ENCODE peak calls at places on chromosomes 12 and 14, in four cellular contexts. One of them, this sample, is unnamed. For H3K36me3 and H3K4me1, the result is how much of the 10 kb centered on the place peaks cover.

GRCh38 chr12:18578191-18578590 is 159.6 kb downstream of the PLCZ1 start:
- DNase-seq in body of pancreas: no peak
- DNase-seq in sigmoid colon: no peak
- DNase-seq in breast epithelium: no peak
- DNase-seq in this sample: no peak

GRCh38 chr14:90911121-90911520 is 94.9 kb upstream of the TTC7B start:
- DNase-seq in body of pancreas: no peak
- DNase-seq in sigmoid colon: no peak
- DNase-seq in breast epithelium: no peak
- DNase-seq in this sample: no peak

GRCh38 chr12:67772276-67773169 is 124.0 kb downstream of the DYRK2 start:
- DNase-seq in body of pancreas: peak
- DNase-seq in sigmoid colon: peak
- DNase-seq in breast epithelium: no peak
- DNase-seq in this sample: peak

GRCh38 chr12:24864796-24865125 is 84.1 kb downstream of the BCAT1 start:
- DNase-seq in body of pancreas: no peak
- DNase-seq in sigmoid colon: no peak
- DNase-seq in breast epithelium: no peak
- DNase-seq in this sample: no peak

GRCh38 chr12:31337952-31338351 is 12.0 kb upstream of the SINHCAF start:
- DNase-seq in body of pancreas: no peak
- DNase-seq in sigmoid colon: no peak
- DNase-seq in breast epithelium: no peak
- DNase-seq in this sample: no peak

GRCh38 chr14:60350366-60350720 is 101.3 kb downstream of the PPM1A start:
- DNase-seq in body of pancreas: no peak
- DNase-seq in sigmoid colon: no peak
- DNase-seq in breast epithelium: no peak
- DNase-seq in this sample: no peak

GRCh38 chr12:130162267-130162666 is at the start of gene FZD10:
- DNase-seq in body of pancreas: peak
- DNase-seq in sigmoid colon: no peak
- DNase-seq in breast epithelium: peak
- DNase-seq in this sample: peak

GRCh38 chr14:58298477-58298879 is at the start of gene ARID4A:
- DNase-seq in body of pancreas: no peak
- DNase-seq in sigmoid colon: peak
- DNase-seq in breast epithelium: no peak
- DNase-seq in this sample: peak

GRCh38 chr12:63317880-63318279 is 166.9 kb upstream of the AVPR1A start:
- DNase-seq in body of pancreas: no peak
- DNase-seq in sigmoid colon: no peak
- DNase-seq in breast epithelium: no peak
- DNase-seq in this sample: no peak

GRCh38 chr12:109753959-109754358 is 40.3 kb downstream of the FAM222A start:
- DNase-seq in body of pancreas: no peak
- DNase-seq in sigmoid colon: no peak
- DNase-seq in breast epithelium: no peak
- DNase-seq in this sample: no peak

GRCh38 chr14:38502241-38502640 is 246.3 kb upstream of the CLEC14A start:
- DNase-seq in body of pancreas: no peak
- DNase-seq in sigmoid colon: no peak
- DNase-seq in breast epithelium: no peak
- DNase-seq in this sample: no peak

GRCh38 chr12:102876883-102877282 is 40.2 kb downstream of the PAH start:
- DNase-seq in body of pancreas: no peak
- DNase-seq in sigmoid colon: no peak
- DNase-seq in breast epithelium: no peak
- DNase-seq in this sample: no peak

GRCh38 chr12:55829967-55830600 is 697 bp upstream of the DNAJC14 start:
- DNase-seq in body of pancreas: peak
- DNase-seq in sigmoid colon: peak
- DNase-seq in breast epithelium: no peak
- DNase-seq in this sample: peak

GRCh38 chr14:51639668-51640316 is 11.9 kb upstream of the FRMD6 start:
- DNase-seq in body of pancreas: no peak
- DNase-seq in sigmoid colon: no peak
- DNase-seq in breast epithelium: no peak
- DNase-seq in this sample: no peak

GRCh38 chr12:55965941-55966407 is at the start of gene PMEL:
- DNase-seq in body of pancreas: no peak
- DNase-seq in sigmoid colon: peak
- DNase-seq in breast epithelium: no peak
- DNase-seq in this sample: no peak

GRCh38 chr12:40158592-40159111 is 52.8 kb upstream of the SLC2A13 start:
- DNase-seq in body of pancreas: peak
- DNase-seq in sigmoid colon: no peak
- DNase-seq in breast epithelium: peak
- DNase-seq in this sample: no peak

GRCh38 chr12:54977155-54977554 is 7.4 kb downstream of the TESPA1 start:
- DNase-seq in body of pancreas: no peak
- DNase-seq in sigmoid colon: no peak
- DNase-seq in breast epithelium: no peak
- DNase-seq in this sample: no peak

GRCh38 chr12:28750946-28751714 is 397.9 kb upstream of the FAR2 start:
- DNase-seq in body of pancreas: no peak
- DNase-seq in sigmoid colon: no peak
- DNase-seq in breast epithelium: no peak
- DNase-seq in this sample: no peak

GRCh38 chr12:57868870-57869609 is 22.5 kb upstream of the CTDSP2 start:
- DNase-seq in body of pancreas: no peak
- DNase-seq in sigmoid colon: peak
- DNase-seq in breast epithelium: no peak
- DNase-seq in this sample: peak

GRCh38 chr12:97555547-97556200 is 93.1 kb downstream of the RMST start:
- DNase-seq in body of pancreas: no peak
- DNase-seq in sigmoid colon: no peak
- DNase-seq in breast epithelium: no peak
- DNase-seq in this sample: no peak

GRCh38 chr12:12333980-12334709 is 15.9 kb downstream of the MANSC1 start:
- DNase-seq in body of pancreas: peak
- DNase-seq in sigmoid colon: no peak
- DNase-seq in breast epithelium: no peak
- DNase-seq in this sample: peak

GRCh38 chr14:104112113-104112505 is 26.3 kb upstream of the KIF26A start:
- DNase-seq in body of pancreas: no peak
- DNase-seq in sigmoid colon: no peak
- DNase-seq in breast epithelium: no peak
- DNase-seq in this sample: no peak

GRCh38 chr14:58138065-58138718 is 13.8 kb downstream of the ARMH4 start:
- DNase-seq in body of pancreas: no peak
- DNase-seq in sigmoid colon: no peak
- DNase-seq in breast epithelium: no peak
- DNase-seq in this sample: no peak

GRCh38 chr12:47218191-47218654 is 138.5 kb upstream of the AMIGO2 start:
- DNase-seq in body of pancreas: no peak
- DNase-seq in sigmoid colon: no peak
- DNase-seq in breast epithelium: no peak
- DNase-seq in this sample: no peak

GRCh38 chr14:35406811-35407630 is 2.5 kb upstream of the NFKBIA start:
- DNase-seq in body of pancreas: peak
- DNase-seq in sigmoid colon: peak
- DNase-seq in breast epithelium: no peak
- DNase-seq in this sample: peak

GRCh38 chr12:65602579-65603295 is 221.5 kb upstream of the HMGA2 start:
- DNase-seq in body of pancreas: peak
- DNase-seq in sigmoid colon: peak
- DNase-seq in breast epithelium: peak
- DNase-seq in this sample: peak

GRCh38 chr12:111175404-111175803 is 193.5 kb downstream of the PHETA1 start:
- DNase-seq in body of pancreas: no peak
- DNase-seq in sigmoid colon: no peak
- DNase-seq in breast epithelium: no peak
- DNase-seq in this sample: no peak

GRCh38 chr12:4562034-4562657 is at the start of gene DYRK4:
- DNase-seq in body of pancreas: peak
- DNase-seq in sigmoid colon: peak
- DNase-seq in breast epithelium: peak
- DNase-seq in this sample: peak

GRCh38 chr14:79254069-79254775 is 957.1 kb downstream of the DIO2 start:
- DNase-seq in body of pancreas: no peak
- DNase-seq in sigmoid colon: no peak
- DNase-seq in breast epithelium: no peak
- DNase-seq in this sample: no peak

GRCh38 chr14:104676130-104676693 is 13.2 kb upstream of the INF2 start:
- DNase-seq in body of pancreas: no peak
- DNase-seq in sigmoid colon: peak
- DNase-seq in breast epithelium: no peak
- DNase-seq in this sample: no peak

GRCh38 chr12:114447799-114448617 is 42.1 kb upstream of the TBX5 start:
- DNase-seq in body of pancreas: no peak
- DNase-seq in sigmoid colon: no peak
- DNase-seq in breast epithelium: no peak
- DNase-seq in this sample: no peak

GRCh38 chr12:117359029-117359845 is 2.2 kb downstream of the NOS1 start:
- DNase-seq in body of pancreas: no peak
- DNase-seq in sigmoid colon: no peak
- DNase-seq in breast epithelium: no peak
- DNase-seq in this sample: no peak

GRCh38 chr12:112199136-112199535 is 73.8 kb downstream of the TRAFD1 start:
- DNase-seq in body of pancreas: no peak
- DNase-seq in sigmoid colon: no peak
- DNase-seq in breast epithelium: no peak
- DNase-seq in this sample: no peak

DNA sequence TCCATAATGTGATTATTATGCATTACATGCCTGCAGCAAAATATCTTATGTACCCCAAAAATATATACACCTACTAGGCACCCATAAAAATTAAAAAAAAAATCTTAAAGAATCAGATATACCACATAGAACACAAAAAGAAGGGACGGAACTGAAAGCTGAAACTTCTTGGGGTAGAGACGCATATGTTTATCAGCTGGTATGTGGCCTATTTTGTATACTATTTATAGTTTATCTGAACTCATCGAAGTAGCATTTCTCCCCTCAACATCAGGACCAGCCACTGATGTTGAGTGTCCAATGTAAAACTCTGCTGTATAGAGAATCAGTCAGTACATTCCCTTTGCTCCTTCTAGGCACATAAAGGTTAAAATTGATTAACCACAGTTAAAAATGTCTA is 22.9 kb upstream of the SOS2 start:
- DNase-seq in body of pancreas: no peak
- DNase-seq in sigmoid colon: no peak
- DNase-seq in breast epithelium: no peak
- DNase-seq in this sample: no peak
- H3K36me3 ChIP-seq in body of pancreas: under half
- H3K36me3 ChIP-seq in sigmoid colon: under half
- H3K36me3 ChIP-seq in breast epithelium: under half
- H3K36me3 ChIP-seq in this sample: under half

GRCh38 chr14:76151398-76152332 is at the start of gene GPATCH2L:
- DNase-seq in body of pancreas: peak
- DNase-seq in sigmoid colon: peak
- DNase-seq in breast epithelium: peak
- DNase-seq in this sample: peak
- TF ChIP-seq POLR2A in body of pancreas: peak
- TF ChIP-seq POLR2A in sigmoid colon: peak
- TF ChIP-seq POLR2A in breast epithelium: peak
- TF ChIP-seq POLR2A in this sample: peak

DNA sequence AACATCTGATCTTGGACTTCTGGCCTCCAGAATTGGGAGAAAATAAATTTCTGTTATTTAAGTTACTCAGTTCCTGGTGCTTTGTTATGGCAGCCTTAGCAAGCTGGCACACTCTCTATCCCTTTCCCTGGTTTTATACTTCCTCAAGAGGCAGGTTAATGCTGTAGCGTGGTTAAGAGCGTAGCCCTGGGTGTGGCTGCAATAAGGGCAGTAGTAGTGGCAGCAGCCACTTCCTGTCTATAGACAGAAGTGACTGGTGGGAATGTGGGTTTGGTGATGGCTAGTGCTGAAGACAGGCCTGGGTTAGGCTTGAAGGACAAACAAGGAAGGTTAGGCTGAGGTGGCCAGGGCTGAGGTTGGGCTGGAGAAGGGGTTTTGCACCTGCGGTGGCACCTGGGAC is 3.6 kb upstream of the LGALS3 start:
- DNase-seq in body of pancreas: peak
- DNase-seq in sigmoid colon: no peak
- DNase-seq in breast epithelium: no peak
- DNase-seq in this sample: no peak
- H3K4me1 ChIP-seq in body of pancreas: under half
- H3K4me1 ChIP-seq in sigmoid colon: under half
- H3K4me1 ChIP-seq in breast epithelium: under half
- H3K4me1 ChIP-seq in this sample: under half

GRCh38 chr14:64229489-64229888 is 64.7 kb downstream of the ESR2 start:
- DNase-seq in body of pancreas: no peak
- DNase-seq in sigmoid colon: no peak
- DNase-seq in breast epithelium: no peak
- DNase-seq in this sample: no peak
- H3K36me3 ChIP-seq in body of pancreas: under half
- H3K36me3 ChIP-seq in sigmoid colon: under half
- H3K36me3 ChIP-seq in breast epithelium: under half
- H3K36me3 ChIP-seq in this sample: under half

DNA sequence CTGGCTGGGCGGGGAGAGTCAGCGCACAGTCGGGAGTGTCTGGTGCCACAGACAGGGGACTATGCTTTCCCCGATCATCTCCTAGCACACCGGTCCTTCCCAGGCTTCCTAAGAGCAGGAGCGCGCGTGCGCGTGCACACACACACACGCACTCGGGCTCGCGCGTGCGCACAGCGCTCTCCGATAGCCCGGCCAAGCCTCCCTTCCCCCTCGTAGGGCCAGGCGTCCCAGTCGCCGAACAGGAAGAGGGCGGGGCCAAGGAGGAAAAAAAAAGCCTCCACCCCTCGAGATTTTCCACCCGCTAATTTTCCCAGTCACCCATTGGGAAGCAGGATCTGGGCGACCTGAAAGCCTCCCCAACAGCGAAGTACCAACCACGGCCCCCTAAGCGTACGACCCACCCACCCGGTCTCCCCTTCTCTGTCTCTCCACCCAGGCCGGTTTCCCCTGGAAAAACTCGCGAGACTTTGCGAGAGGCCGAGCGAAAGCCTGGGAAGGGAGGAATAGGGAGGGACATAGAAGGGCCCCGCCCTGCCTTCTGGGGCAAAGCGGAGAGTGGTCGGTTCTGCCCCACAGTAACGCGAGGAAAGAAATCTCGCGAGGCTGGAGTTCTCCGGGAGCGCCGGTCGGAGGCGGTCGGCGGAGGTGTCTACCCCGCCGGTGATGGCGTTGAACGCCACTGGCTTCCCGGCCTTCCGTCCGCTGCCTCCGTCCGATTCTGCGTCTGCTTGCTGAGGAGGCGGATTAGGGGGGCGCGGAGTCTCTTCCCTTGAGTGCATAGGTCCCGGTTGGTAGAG is at the start of the genes FGFR1OP2 and INTS13:
- DNase-seq in body of pancreas: peak
- DNase-seq in sigmoid colon: peak
- DNase-seq in breast epithelium: peak
- DNase-seq in this sample: peak
- TF ChIP-seq POLR2A in body of pancreas: peak
- TF ChIP-seq POLR2A in sigmoid colon: peak
- TF ChIP-seq POLR2A in breast epithelium: peak
- TF ChIP-seq POLR2A in this sample: peak

GRCh38 chr14:100143523-100143922 is 15.9 kb downstream of the DEGS2 start:
- DNase-seq in body of pancreas: no peak
- DNase-seq in sigmoid colon: no peak
- DNase-seq in breast epithelium: no peak
- DNase-seq in this sample: no peak
- H3K4me1 ChIP-seq in body of pancreas: under half
- H3K4me1 ChIP-seq in sigmoid colon: under half
- H3K4me1 ChIP-seq in breast epithelium: under half
- H3K4me1 ChIP-seq in this sample: under half

This sample was measured in uterus.